ENCODE peak calls at places on chromosomes 12 and 14, in seven cellular contexts. G is BJ, P is GM06990, F is A549, X is HL-60, M is fibroblast of the aortic adventitia, Z is breast epithelium. L is an unnamed sample.

GRCh38 chr12:49622501-49623141 is 740 bp upstream of the PRPF40B start:
- DNase-seq in G (no peak), P (peak), F (no peak), X (peak), M (no peak), Z (no peak), L (no peak)

GRCh38 chr12:120314220-120314619 is 12.1 kb downstream of the SIRT4 start:
- DNase-seq in G (no peak), P (no peak), F (peak), X (peak), M (no peak), Z (no peak), L (no peak)

GRCh38 chr12:62466596-62467411 is at the start of gene MON2:
- DNase-seq in G (peak), P (peak), F (peak), X (peak), M (peak), Z (peak), L (peak)

GRCh38 chr14:92898732-92899131 is 24.2 kb upstream of the CHGA start:
- DNase-seq in G (no peak), P (peak), F (no peak), X (no peak), M (no peak), Z (no peak), L (no peak)

GRCh38 chr12:90679674-90680073 is 275.3 kb downstream of the CCER1 start:
- DNase-seq in G (no peak), P (no peak), F (no peak), X (no peak), M (no peak), Z (no peak), L (no peak)

GRCh38 chr14:93160353-93160801 is 24.3 kb downstream of the MOAP1 start:
- DNase-seq in G (no peak), P (no peak), F (peak), X (no peak), M (peak), Z (no peak), L (no peak)

GRCh38 chr12:59119676-59120075 is 199.4 kb upstream of the LRIG3 start:
- DNase-seq in G (no peak), P (no peak), F (no peak), X (no peak), M (peak), Z (no peak), L (no peak)

GRCh38 chr12:293199-293598 is 30.6 kb upstream of the SLC6A13 start:
- DNase-seq in G (no peak), P (no peak), F (no peak), X (no peak), M (no peak), Z (no peak), L (no peak)

GRCh38 chr12:26786491-26787124 is 46.4 kb downstream of the ITPR2 start:
- DNase-seq in G (no peak), P (no peak), F (no peak), X (no peak), M (peak), Z (no peak), L (no peak)

GRCh38 chr14:36946872-36947271 is 225.5 kb downstream of the SLC25A21 start:
- DNase-seq in G (no peak), P (no peak), F (no peak), X (no peak), M (no peak), Z (no peak), L (no peak)

DNA sequence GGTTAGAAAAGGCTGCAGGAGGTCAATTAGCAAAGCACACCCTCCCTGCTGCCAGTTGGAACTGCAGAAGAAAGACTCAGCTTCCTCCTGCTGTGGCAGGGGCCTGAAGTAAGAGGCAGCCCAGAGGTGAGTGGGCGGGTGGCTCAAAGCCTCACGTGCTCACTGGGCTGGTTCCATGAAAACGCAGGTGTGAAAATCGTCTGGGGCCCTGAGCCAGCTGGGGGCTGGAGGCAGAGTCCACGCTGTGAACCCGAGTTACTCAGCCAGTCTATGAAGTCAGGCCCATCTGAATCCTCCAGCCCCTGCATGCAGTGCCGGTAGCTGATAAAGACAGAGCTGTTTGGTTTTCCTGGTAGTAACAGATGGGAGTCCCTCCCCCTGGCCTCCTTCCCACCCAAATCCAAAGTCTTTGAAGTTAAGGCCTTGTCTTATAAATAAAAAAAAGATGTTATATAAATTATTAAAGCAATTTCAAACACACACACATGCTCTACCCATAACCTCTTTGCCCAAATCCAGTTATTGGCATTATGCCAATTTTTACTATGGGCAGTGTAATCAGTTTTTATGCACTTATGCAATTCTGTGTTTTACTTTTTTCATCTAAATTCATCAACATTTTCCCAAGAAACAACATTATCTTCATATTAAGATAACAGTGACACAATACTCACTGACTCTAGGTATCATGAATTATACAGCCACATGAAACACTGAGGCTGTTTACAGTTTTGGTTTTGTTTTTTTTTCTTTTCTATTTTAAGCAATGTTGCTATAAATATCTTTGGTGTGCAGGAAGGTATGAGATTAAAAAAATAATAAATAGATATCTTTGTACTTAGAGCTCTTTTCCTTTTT is 57.9 kb upstream of the PNMA1 start:
- DNase-seq in G (no peak), P (peak), F (no peak), X (peak), M (peak), Z (peak), L (no peak)
- H3K4me3 ChIP-seq in G (no peak), P (peak), F (no peak), X (no peak), M (no peak), Z (no peak), L (no peak)

GRCh38 chr14:106789318-106789717 is 1262.9 kb downstream of the TMEM121 start:
- DNase-seq in G (no peak), P (no peak), F (no peak), X (no peak), M (no peak), Z (no peak), L (no peak)

GRCh38 chr14:106792543-106792942 is 1266.2 kb downstream of the TMEM121 start:
- DNase-seq in G (no peak), P (peak), F (no peak), X (no peak), M (no peak), Z (no peak), L (no peak)

GRCh38 chr14:106786697-106787096 is 1260.3 kb downstream of the TMEM121 start:
- DNase-seq in G (no peak), P (no peak), F (no peak), X (no peak), M (no peak), Z (no peak), L (no peak)

GRCh38 chr14:106788534-106788933 is 1262.2 kb downstream of the TMEM121 start:
- DNase-seq in G (no peak), P (no peak), F (no peak), X (no peak), M (no peak), Z (no peak), L (no peak)

GRCh38 chr14:106790189-106791036 is 1264.0 kb downstream of the TMEM121 start:
- DNase-seq in G (no peak), P (peak), F (peak), X (peak), M (no peak), Z (peak), L (no peak)
- TF ChIP-seq CTCF in G (peak), P (peak), F (peak), X (peak), M (peak), Z (peak), L (peak)

GRCh38 chr12:43550831-43551270 is 1.2 kb downstream of the ADAMTS20 start:
- DNase-seq in G (no peak), P (no peak), F (no peak), X (no peak), M (no peak), Z (no peak), L (no peak)
- H3K4me3 ChIP-seq in G (no peak), P (no peak), F (no peak), X (no peak), M (no peak), Z (no peak), L (no peak)

DNA sequence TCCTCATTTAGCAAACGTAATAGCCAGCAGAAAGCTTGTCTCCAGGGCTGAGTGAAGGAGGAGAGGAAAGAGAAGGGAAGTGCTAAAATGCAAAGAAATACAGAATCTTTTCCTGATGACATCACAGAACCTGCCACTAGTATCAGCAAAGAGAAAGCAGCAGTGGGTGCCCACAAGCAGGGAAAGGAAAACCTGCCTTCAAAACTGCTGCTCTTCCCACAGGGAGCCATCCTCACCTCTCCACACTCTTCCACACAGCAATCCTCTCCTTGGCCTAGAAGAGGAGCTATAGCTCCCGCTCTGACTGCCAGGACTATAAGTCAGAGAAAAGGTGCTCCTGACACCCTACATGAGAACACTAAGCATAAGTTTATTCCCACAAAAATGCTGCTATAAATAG is 11.3 kb downstream of the MED13L start:
- DNase-seq in G (no peak), P (no peak), F (peak), X (no peak), M (no peak), Z (no peak), L (no peak)
- TF ChIP-seq CTCF in G (peak), P (no peak), F (peak), X (no peak), M (peak), Z (no peak), L (no peak)

GRCh38 chr14:79415726-79416125 is 795.6 kb downstream of the DIO2 start:
- DNase-seq in G (no peak), P (no peak), F (no peak), X (no peak), M (no peak), Z (no peak), L (no peak)

GRCh38 chr14:79408696-79409095 is 802.6 kb downstream of the DIO2 start:
- DNase-seq in G (no peak), P (no peak), F (no peak), X (no peak), M (no peak), Z (no peak), L (no peak)

GRCh38 chr14:79407572-79407971 is 803.7 kb downstream of the DIO2 start:
- DNase-seq in G (no peak), P (no peak), F (no peak), X (no peak), M (no peak), Z (no peak), L (no peak)

GRCh38 chr14:79412822-79413221 is 798.5 kb downstream of the DIO2 start:
- DNase-seq in G (no peak), P (no peak), F (no peak), X (no peak), M (no peak), Z (no peak), L (no peak)

GRCh38 chr14:79411403-79412174 is 799.7 kb downstream of the DIO2 start:
- DNase-seq in G (no peak), P (no peak), F (no peak), X (no peak), M (no peak), Z (no peak), L (no peak)
- H3K4me3 ChIP-seq in G (no peak), P (no peak), F (no peak), X (no peak), M (no peak), Z (no peak), L (no peak)

GRCh38 chr12:1630081-1630826 is 1.2 kb downstream of the WNT5B start:
- DNase-seq in G (no peak), P (peak), F (peak), X (no peak), M (no peak), Z (peak), L (no peak)

GRCh38 chr12:1630827-1631591 is 2.0 kb downstream of the WNT5B start:
- DNase-seq in G (no peak), P (no peak), F (no peak), X (no peak), M (no peak), Z (no peak), L (no peak)

GRCh38 chr12:1628671-1629337 is at the start of gene WNT5B:
- DNase-seq in G (no peak), P (no peak), F (no peak), X (no peak), M (no peak), Z (no peak), L (no peak)

GRCh38 chr12:1632702-1633101 is 3.7 kb downstream of the WNT5B start:
- DNase-seq in G (no peak), P (no peak), F (no peak), X (no peak), M (no peak), Z (no peak), L (no peak)

GRCh38 chr12:1629338-1630080 is 478 bp downstream of the WNT5B start:
- DNase-seq in G (no peak), P (peak), F (no peak), X (no peak), M (no peak), Z (no peak), L (no peak)
- TF ChIP-seq CTCF in G (peak), P (peak), F (no peak), X (no peak), M (peak), Z (no peak), L (peak)

GRCh38 chr14:61438036-61438435 is 116.7 kb downstream of the PRKCH start:
- DNase-seq in G (no peak), P (no peak), F (no peak), X (no peak), M (no peak), Z (no peak), L (no peak)

GRCh38 chr14:61437383-61437782 is 116.0 kb downstream of the PRKCH start:
- DNase-seq in G (no peak), P (no peak), F (no peak), X (no peak), M (no peak), Z (no peak), L (no peak)

GRCh38 chr14:61439779-61440418 is 118.5 kb downstream of the PRKCH start:
- DNase-seq in G (no peak), P (no peak), F (no peak), X (no peak), M (no peak), Z (no peak), L (no peak)

GRCh38 chr14:61438497-61438859 is 117.1 kb downstream of the PRKCH start:
- DNase-seq in G (no peak), P (no peak), F (peak), X (no peak), M (no peak), Z (no peak), L (no peak)

DNA sequence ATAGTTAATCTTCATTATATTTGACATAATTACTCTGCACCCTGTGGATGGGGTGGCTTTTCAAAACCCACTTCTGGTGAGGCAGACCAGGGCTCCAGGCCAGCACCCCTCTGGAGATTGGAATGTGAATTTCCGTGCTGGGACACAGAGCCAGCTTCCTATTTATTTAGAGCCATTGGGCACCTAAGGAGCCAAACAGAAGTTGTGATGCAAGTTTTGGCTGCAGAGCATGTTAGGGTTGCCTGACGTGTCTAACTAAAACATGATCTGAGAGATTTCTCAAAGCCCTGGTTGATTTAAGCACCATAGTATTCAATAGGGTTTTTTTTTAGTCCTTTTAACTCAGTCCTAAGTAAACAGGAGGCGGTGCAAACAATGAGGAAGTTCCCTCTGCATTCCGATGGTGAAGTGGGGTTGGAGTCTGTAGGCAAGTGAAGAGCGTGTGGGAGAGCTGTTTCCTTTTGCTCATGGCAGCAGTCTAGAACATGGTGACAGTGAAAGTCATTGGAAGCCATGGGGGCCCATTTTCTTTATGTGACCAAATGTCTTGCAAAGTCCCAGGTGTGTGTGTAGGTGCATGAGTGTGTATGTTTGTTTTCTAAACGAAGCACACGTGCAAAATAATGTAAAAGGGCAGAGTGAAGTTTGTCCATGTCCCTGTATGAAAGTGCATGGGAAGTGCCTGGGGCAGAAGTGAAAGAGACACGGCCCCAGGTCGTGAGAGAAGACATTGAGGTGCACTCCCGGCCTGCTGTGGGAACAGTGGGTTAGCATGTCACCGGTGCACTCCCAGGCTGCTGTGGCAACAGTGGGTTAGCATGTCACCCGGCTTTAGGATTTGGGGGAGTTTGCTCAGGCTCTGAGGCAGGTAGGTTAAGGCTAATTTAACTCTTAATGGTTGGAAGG is 117.7 kb downstream of the PRKCH start:
- DNase-seq in G (peak), P (peak), F (peak), X (peak), M (peak), Z (peak), L (peak)
- H3K4me3 ChIP-seq in G (no peak), P (peak), F (peak), X (no peak), M (no peak), Z (peak), L (no peak)